ENCODE peak calls at places on chromosomes 4 and X, in four cellular contexts. V is HepG2, L is K562, T is WTC11. K is an unnamed sample.

GRCh38 chr4:1368421-1369090 is 21.5 kb downstream of the UVSSA start:
- DNase-seq in V (no peak), L (no peak), T (peak), K (no peak)

GRCh38 chr4:94536049-94536448 is 84.3 kb downstream of the PDLIM5 start:
- DNase-seq in V (no peak), L (peak), T (no peak), K (no peak)

GRCh38 chr4:924107-925096 is 7.7 kb downstream of the GAK start:
- DNase-seq in V (no peak), L (peak), T (no peak), K (peak)

GRCh38 chrX:70039758-70040157 is 10.0 kb downstream of the AWAT2 start:
- DNase-seq in V (no peak), L (no peak), T (no peak), K (no peak)

GRCh38 chrX:74420194-74421035 is 878 bp upstream of the SLC16A2 start:
- DNase-seq in V (no peak), L (no peak), T (peak), K (no peak)

GRCh38 chr4:139266583-139267257 is 13.3 kb downstream of the MGARP start:
- DNase-seq in V (peak), L (peak), T (no peak), K (peak)

GRCh38 chrX:56233682-56234081 is 1.5 kb downstream of the KLF8 start:
- DNase-seq in V (no peak), L (no peak), T (peak), K (peak)

GRCh38 chrX:133444196-133444595 is 28.9 kb upstream of the GPC4 start:
- DNase-seq in V (no peak), L (no peak), T (no peak), K (no peak)

GRCh38 chr4:75820197-75820596 is 82.1 kb downstream of the PPEF2 start:
- DNase-seq in V (no peak), L (no peak), T (no peak), K (no peak)

GRCh38 chrX:43349363-43349762 is 306.7 kb upstream of the MAOA start:
- DNase-seq in V (peak), L (peak), T (peak), K (peak)

GRCh38 chrX:28158019-28158777 is 176.9 kb upstream of the DCAF8L1 start:
- DNase-seq in V (no peak), L (no peak), T (no peak), K (no peak)

GRCh38 chr4:13544556-13545393 is 467 bp upstream of the NKX3-2 start:
- DNase-seq in V (peak), L (peak), T (peak), K (no peak)

GRCh38 chr4:57113870-57114269 is 3.7 kb upstream of the IGFBP7 start:
- DNase-seq in V (no peak), L (no peak), T (no peak), K (no peak)

GRCh38 chr4:2913168-2913567 is 50.0 kb downstream of the NOP14 start:
- DNase-seq in V (no peak), L (no peak), T (no peak), K (no peak)

GRCh38 chr4:155032521-155033229 is 175.8 kb upstream of the NPY2R start:
- DNase-seq in V (no peak), L (no peak), T (no peak), K (peak)

GRCh38 chr4:120753854-120754253 is 168.7 kb downstream of the PRDM5 start:
- DNase-seq in V (no peak), L (no peak), T (no peak), K (no peak)

GRCh38 chr4:99021386-99021785 is 25.9 kb downstream of the METAP1 start:
- DNase-seq in V (no peak), L (no peak), T (no peak), K (no peak)

GRCh38 chr4:88610771-88611170 is 18.5 kb downstream of the HERC3 start:
- DNase-seq in V (no peak), L (no peak), T (no peak), K (no peak)

GRCh38 chrX:102339312-102340298 is 92.6 kb downstream of the NXF2 start:
- DNase-seq in V (no peak), L (no peak), T (peak), K (no peak)

GRCh38 chrX:16671005-16671404 is 21.0 kb downstream of the S100G start:
- DNase-seq in V (peak), L (peak), T (no peak), K (no peak)

GRCh38 chrX:34467437-34467836 is 189.6 kb downstream of the TMEM47 start:
- DNase-seq in V (no peak), L (no peak), T (no peak), K (no peak)

GRCh38 chrX:67734111-67734753 is 190.4 kb downstream of the AR start:
- DNase-seq in V (no peak), L (no peak), T (no peak), K (no peak)

GRCh38 chr4:140090215-140090731 is 63.7 kb downstream of the MAML3 start:
- DNase-seq in V (peak), L (no peak), T (no peak), K (no peak)

GRCh38 chr4:86921608-86922252 is 13.1 kb upstream of the AFF1 start:
- DNase-seq in V (no peak), L (no peak), T (no peak), K (no peak)
- TF ChIP-seq CREM in V (no peak), L (no peak), T (no peak), K (no peak)

DNA sequence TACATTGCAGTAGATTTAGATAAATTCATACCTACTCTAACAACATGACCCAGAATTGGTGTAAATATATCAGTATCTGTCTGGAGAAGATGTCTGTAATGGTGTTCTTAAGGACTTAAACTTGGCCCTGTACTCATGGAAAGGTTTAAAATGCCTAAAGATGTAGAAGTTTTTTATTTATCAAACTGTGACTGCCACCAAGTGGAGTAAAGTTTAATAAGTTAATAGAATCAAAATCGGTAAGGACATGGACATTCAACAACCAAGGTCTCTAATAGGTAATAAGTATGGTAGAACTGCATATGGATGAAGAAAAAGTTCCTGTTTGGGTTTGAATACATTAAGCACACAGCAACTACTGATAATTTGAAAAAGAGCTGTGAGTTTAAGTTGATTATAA is 474.0 kb upstream of the NDST3 start:
- DNase-seq in V (no peak), L (no peak), T (no peak), K (no peak)
- TF ChIP-seq ATF2 in V (no peak), L (no peak), T (no peak), K (no peak)

DNA sequence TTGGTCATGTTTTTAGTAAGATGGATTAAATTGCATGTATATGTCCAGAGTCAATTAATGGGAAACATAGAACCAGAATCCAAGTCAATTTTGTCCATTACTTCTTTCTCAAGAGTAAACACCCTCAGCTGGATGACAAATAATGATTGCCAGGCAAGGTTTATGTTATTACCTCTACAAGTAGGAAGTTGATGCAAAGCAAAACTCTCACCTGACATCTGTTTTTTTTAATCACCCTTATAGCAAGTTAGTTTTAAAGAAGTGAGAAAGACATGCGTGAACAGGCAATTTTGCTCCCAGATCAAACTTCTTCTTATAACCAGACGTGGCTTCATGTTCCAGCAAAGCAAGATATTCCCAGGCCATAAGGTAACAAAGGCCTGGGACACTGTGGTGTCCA is 348.5 kb upstream of the FTHL17 start:
- DNase-seq in V (no peak), L (no peak), T (no peak), K (no peak)
- TF ChIP-seq CREM in V (no peak), L (no peak), T (no peak), K (no peak)

DNA sequence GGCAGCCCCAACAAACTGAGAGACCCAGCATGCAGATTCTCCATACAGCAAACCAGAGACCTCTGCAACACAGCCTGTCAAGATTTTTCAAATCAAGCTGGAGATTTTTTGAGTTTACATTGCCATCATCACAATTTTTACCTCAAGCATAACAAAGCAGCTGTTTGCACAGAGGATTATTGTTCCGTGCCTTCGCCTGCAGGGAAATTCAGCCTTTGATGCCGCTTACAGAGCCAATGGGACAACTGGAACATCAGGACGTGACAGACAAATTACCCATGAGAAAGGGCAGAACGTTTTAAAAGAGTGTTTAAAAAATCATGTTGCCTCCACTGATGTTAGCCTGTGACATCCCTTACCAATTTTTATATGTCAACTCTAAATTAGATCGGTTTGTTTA is 363.7 kb downstream of the FBXW7 start:
- DNase-seq in V (no peak), L (no peak), T (no peak), K (no peak)
- TF ChIP-seq ATF2 in V (no peak), L (no peak), T (no peak), K (no peak)

K was measured in GM12878.